ENCODE peak calls at places on chromosomes 13 and 19, in ten cellular contexts. Q, J, I, G, B, R, K, D, X and M are unnamed samples.

GRCh38 chr13:40031031-40031430 is 375.6 kb downstream of the COG6 start:
- DNase-seq in R (no peak), B (peak), J (no peak), I (no peak), K (no peak), D (no peak), G (no peak), X (no peak), Q (no peak), M (no peak)

GRCh38 chr19:53463263-53463662 is 4.3 kb upstream of the ZNF813 start:
- DNase-seq in D (no peak), R (peak), G (peak), X (no peak), J (no peak), B (peak), K (peak), Q (no peak), I (peak), M (no peak)

GRCh38 chr13:66102864-66103263 is 1127.3 kb downstream of the PCDH9 start:
- DNase-seq in K (no peak), B (peak), X (no peak), G (no peak), J (no peak), Q (no peak), I (no peak), R (no peak), D (no peak), M (no peak)

GRCh38 chr13:111974065-111974640 is 92.8 kb upstream of the SOX1 start:
- DNase-seq in Q (no peak), R (no peak), K (no peak), G (peak), X (no peak), J (no peak), I (no peak), B (no peak), D (no peak), M (no peak)

GRCh38 chr13:105139380-105140285 is 1395.8 kb downstream of the EFNB2 start:
- DNase-seq in D (no peak), I (peak), K (peak), X (peak), Q (peak), B (peak), J (peak), G (peak), R (peak), M (peak)

GRCh38 chr13:73596382-73596781 is 537.6 kb downstream of the KLF5 start:
- DNase-seq in G (no peak), J (no peak), Q (no peak), B (no peak), I (no peak), X (no peak), K (no peak), R (no peak), D (no peak), M (no peak)

GRCh38 chr19:43625918-43626579 is 6.6 kb upstream of the ZNF428 start:
- DNase-seq in K (peak), G (no peak), J (no peak), Q (no peak), R (no peak), I (peak), B (no peak), X (peak), D (no peak), M (no peak)

GRCh38 chr13:46866150-46866549 is 30.7 kb downstream of the HTR2A start:
- DNase-seq in I (no peak), R (peak), X (no peak), G (no peak), D (no peak), B (peak), K (peak), Q (peak), J (no peak), M (no peak)

GRCh38 chr13:58991826-58992477 is 1171.8 kb downstream of the DIAPH3 start:
- DNase-seq in D (no peak), Q (no peak), I (no peak), R (no peak), X (no peak), G (no peak), J (no peak), B (no peak), K (no peak), M (no peak)

GRCh38 chr19:45293682-45294081 is 29.0 kb downstream of the CKM start:
- DNase-seq in Q (no peak), B (no peak), K (no peak), R (no peak), D (no peak), J (no peak), X (peak), G (no peak), I (no peak), M (peak)